ENCODE peak calls at places on chromosomes 4 and X, in nine cellular contexts. C is NCI-H1105 treated with DMSO at 0.1 percent for 48 hours; Q is AG08396; L is CD4-positive, alpha-beta T cell; S is HL-60; Z is mammary epithelial cell; U is fibroblast of lung; N is GM12891; A is glutamatergic neuron. F is an unnamed sample.

GRCh38 chr4:77154761-77155499 is 2.1 kb upstream of the CCNG2 start:
- DNase-seq in Z (no peak), N (no peak), L (no peak), A (no peak), U (no peak), S (no peak), C (no peak), Q (no peak), F (no peak)

GRCh38 chrX:110734894-110735541 is 60.6 kb downstream of the CHRDL1 start:
- DNase-seq in Z (peak), U (peak), N (no peak), A (no peak), Q (peak), L (no peak), S (no peak), C (no peak), F (no peak)

GRCh38 chrX:119537487-119537886 is 27.7 kb downstream of the STEEP1 start:
- DNase-seq in L (no peak), S (no peak), N (no peak), C (no peak), Z (no peak), U (no peak), Q (no peak), A (no peak), F (no peak)

GRCh38 chrX:134990475-134991473 is at the start of gene SMIM10:
- DNase-seq in S (peak), U (peak), L (peak), Z (peak), C (no peak), Q (peak), N (peak), A (peak), F (no peak)

GRCh38 chrX:71493111-71493613 is 39.7 kb upstream of the OGT start:
- DNase-seq in Q (peak), S (peak), L (no peak), C (no peak), N (no peak), U (no peak), Z (no peak), A (no peak), F (no peak)

GRCh38 chr4:24794916-24795665 is at the start of gene SOD3:
- DNase-seq in A (peak), Q (peak), L (no peak), U (peak), C (no peak), S (no peak), N (no peak), Z (no peak), F (no peak)

GRCh38 chrX:110853610-110854009 is 58.0 kb upstream of the CHRDL1 start:
- DNase-seq in Z (peak), U (peak), C (peak), Q (peak), L (no peak), S (peak), N (no peak), A (peak), F (no peak)

GRCh38 chr4:81508786-81509574 is 37.3 kb upstream of the RASGEF1B start:
- DNase-seq in U (no peak), Q (no peak), N (no peak), C (no peak), Z (no peak), A (no peak), S (peak), L (no peak), F (no peak)

GRCh38 chr4:2604614-2605013 is 68.2 kb downstream of the FAM193A start:
- DNase-seq in L (no peak), A (no peak), Z (no peak), S (no peak), Q (no peak), N (no peak), C (no peak), U (no peak), F (no peak)

GRCh38 chrX:46840946-46841740 is 4.3 kb downstream of the RP2 start:
- DNase-seq in Z (peak), C (peak), U (peak), Q (no peak), L (no peak), S (no peak), N (no peak), A (no peak), F (no peak)

GRCh38 chrX:40098264-40099045 is 697 bp upstream of the BCOR start:
- DNase-seq in L (peak), S (peak), Q (peak), U (peak), Z (peak), A (peak), C (no peak), N (no peak), F (peak)